ENCODE peak calls at places on chromosomes 13 and 19, in seven cellular contexts. U is CD8-positive, alpha-beta T cell; Z is cardiac fibroblast; K is GF-D8; F is ACHN; Y is fibroblast of the aortic adventitia; B is SW 1271. N is an unnamed sample.

GRCh38 chr19:40616178-40616577 is 15.0 kb downstream of the LTBP4 start:
- DNase-seq in K (no peak), Z (no peak), U (no peak), B (no peak), F (no peak), Y (no peak), N (no peak)

GRCh38 chr13:45880242-45880641 is 28.7 kb upstream of the SIAH3 start:
- DNase-seq in K (no peak), B (no peak), Z (no peak), F (no peak), Y (no peak), U (no peak), N (no peak)

GRCh38 chr13:29522044-29522685 is 73.3 kb downstream of the SLC7A1 start:
- DNase-seq in B (no peak), F (no peak), K (no peak), U (no peak), Z (peak; percentile 99), Y (peak; percentile 100), N (no peak)

GRCh38 chr13:111043575-111043982 is 71.5 kb upstream of the ARHGEF7 start:
- DNase-seq in B (no peak), Y (no peak), U (no peak), F (no peak), K (no peak), Z (peak; percentile 82), N (no peak)

GRCh38 chr13:114282143-114282685 is 813 bp downstream of the UPF3A start:
- DNase-seq in K (peak; percentile 65), Y (peak; percentile 68), B (no peak), U (peak; percentile 60), Z (peak; percentile 79), F (peak; percentile 31), N (peak; percentile 75)

GRCh38 chr13:23512762-23513395 is 57.3 kb upstream of the TNFRSF19 start:
- DNase-seq in Z (no peak), U (no peak), F (no peak), B (no peak), Y (no peak), K (no peak), N (no peak)

GRCh38 chr13:105037064-105037463 is 1498.4 kb downstream of the EFNB2 start:
- DNase-seq in Y (no peak), B (no peak), K (no peak), F (no peak), U (no peak), Z (peak; percentile 37), N (peak; percentile 9)

GRCh38 chr19:40221858-40222619 is 3.9 kb upstream of the TTC9B start:
- DNase-seq in K (peak; percentile 57), Z (peak; percentile 97), B (peak; percentile 71), U (peak; percentile 81), F (peak; percentile 85), Y (peak; percentile 95), N (peak; percentile 91)

GRCh38 chr19:4431808-4432674 is 25.6 kb downstream of the UBXN6 start:
- DNase-seq in Y (no peak), U (no peak), B (no peak), K (peak; percentile 12), F (no peak), Z (no peak), N (no peak)

GRCh38 chr13:113120300-113121182 is 2.1 kb upstream of the F10 start:
- DNase-seq in K (no peak), U (no peak), Y (no peak), Z (no peak), F (no peak), B (no peak), N (no peak)

GRCh38 chr19:35843676-35844481 is 8.4 kb downstream of the NPHS1 start:
- DNase-seq in Z (peak; percentile 17), B (no peak), F (no peak), Y (no peak), U (no peak), K (no peak), N (no peak)

GRCh38 chr13:29996316-29996715 is 145.9 kb upstream of the UBL3 start:
- DNase-seq in U (no peak), B (no peak), K (no peak), Y (no peak), F (no peak), Z (no peak), N (no peak)

GRCh38 chr13:36858285-36858684 is 39.3 kb downstream of the RFXAP start:
- DNase-seq in K (peak; percentile 35), B (peak; percentile 73), Z (peak; percentile 74), F (peak; percentile 68), U (no peak), Y (peak; percentile 75), N (peak; percentile 75)

GRCh38 chr13:53466576-53466975 is 438.0 kb downstream of the OLFM4 start:
- DNase-seq in U (no peak), F (no peak), B (no peak), Z (no peak), Y (no peak), K (no peak), N (no peak)

GRCh38 chr19:3987619-3988371 is 2.5 kb upstream of the EEF2 start:
- DNase-seq in Z (peak; percentile 87), K (peak; percentile 44), U (peak; percentile 92), B (peak; percentile 84), Y (peak; percentile 88), F (peak; percentile 81), N (peak; percentile 88)

GRCh38 chr19:12155324-12155723 is 1.2 kb downstream of the ZNF625 start:
- DNase-seq in B (no peak), K (no peak), Z (no peak), F (no peak), U (no peak), Y (peak; percentile 14), N (no peak)

GRCh38 chr13:43963726-43964125 is 84.0 kb downstream of the LACC1 start:
- DNase-seq in U (no peak), F (no peak), Z (no peak), Y (no peak), B (no peak), K (no peak), N (no peak)

GRCh38 chr19:42254083-42254849 is 662 bp downstream of the ERF start:
- DNase-seq in Z (peak; percentile 58), B (peak; percentile 64), U (peak; percentile 84), K (peak; percentile 37), F (peak; percentile 58), Y (no peak), N (peak; percentile 62)

GRCh38 chr13:59774511-59774911 is 389.2 kb downstream of the DIAPH3 start:
- DNase-seq in K (no peak), Z (peak; percentile 66), Y (peak; percentile 70), F (no peak), B (peak; percentile 68), U (no peak), N (peak; percentile 3)